ENCODE peak calls at places on chromosome 22, in seven cellular contexts. H is Right ventricle myocardium superior; W is stimulated activated naive CD8-positive, alpha-beta T cell treated with anti-CD3 and anti-CD28 coated beads, Interleukin-15, amount 100 ng/mL, for 72 hours; Z is T-cell; V is natural killer cell; Y is GM12878; O is left lung. D is an unnamed sample.

GRCh38 chr22:36368359-36368983 is 19.3 kb downstream of the MYH9 start:
- ATAC-seq in H (peak), W (no peak), Z (no peak), V (no peak), Y (no peak), O (peak), D (no peak)

GRCh38 chr22:42256930-42257329 is 13.5 kb downstream of the TCF20 start:
- ATAC-seq in H (no peak), W (no peak), Z (peak), V (peak), Y (no peak), O (no peak), D (no peak)

GRCh38 chr22:25137577-25138525 is 61.8 kb upstream of the CRYBB3 start:
- ATAC-seq in H (no peak), W (no peak), Z (no peak), V (no peak), Y (no peak), O (peak), D (no peak)

GRCh38 chr22:27984001-27984695 is 65.1 kb upstream of the PITPNB start:
- ATAC-seq in H (no peak), W (no peak), Z (no peak), V (no peak), Y (no peak), O (no peak), D (no peak)

GRCh38 chr22:24952837-24953293 is 349 bp downstream of the KIAA1671 start:
- ATAC-seq in H (peak), W (no peak), Z (no peak), V (no peak), Y (no peak), O (peak), D (no peak)

GRCh38 chr22:47163876-47164513 is 401.5 kb downstream of the TBC1D22A start:
- ATAC-seq in H (no peak), W (no peak), Z (no peak), V (no peak), Y (no peak), O (no peak), D (no peak)

GRCh38 chr22:47107431-47107830 is 345.0 kb downstream of the TBC1D22A start:
- ATAC-seq in H (no peak), W (no peak), Z (no peak), V (no peak), Y (no peak), O (peak), D (no peak)

GRCh38 chr22:21044931-21045584 is 688 bp upstream of the LRRC74B start:
- ATAC-seq in H (peak), W (peak), Z (peak), V (peak), Y (peak), O (peak), D (peak)

GRCh38 chr22:50157976-50158375 is 12.6 kb upstream of the PANX2 start:
- ATAC-seq in H (no peak), W (no peak), Z (no peak), V (no peak), Y (no peak), O (peak), D (no peak)

GRCh38 chr22:37178350-37179125 is 9.5 kb downstream of the C1QTNF6 start:
- ATAC-seq in H (peak), W (no peak), Z (no peak), V (no peak), Y (no peak), O (no peak), D (no peak)

GRCh38 chr22:25823276-25823675 is 81.3 kb downstream of the MYO18B start:
- ATAC-seq in H (no peak), W (no peak), Z (no peak), V (no peak), Y (no peak), O (no peak), D (no peak)

GRCh38 chr22:35411112-35411511 is 11.2 kb downstream of the MCM5 start:
- ATAC-seq in H (peak), W (no peak), Z (no peak), V (no peak), Y (peak), O (peak), D (peak)

GRCh38 chr22:50545522-50546325 is at the start of gene KLHDC7B:
- ATAC-seq in H (no peak), W (peak), Z (no peak), V (no peak), Y (no peak), O (no peak), D (no peak)

GRCh38 chr22:21009638-21010425 is 5.1 kb upstream of the P2RX6 start:
- ATAC-seq in H (no peak), W (no peak), Z (no peak), V (no peak), Y (peak), O (peak), D (no peak)

GRCh38 chr22:39241632-39242388 is 3.0 kb downstream of the PDGFB start:
- ATAC-seq in H (no peak), W (no peak), Z (peak), V (peak), Y (no peak), O (no peak), D (no peak)

GRCh38 chr22:47190957-47191323 is 428.5 kb downstream of the TBC1D22A start:
- ATAC-seq in H (no peak), W (no peak), Z (no peak), V (no peak), Y (no peak), O (no peak), D (no peak)

GRCh38 chr22:35883028-35883620 is 145.5 kb downstream of the RBFOX2 start:
- ATAC-seq in H (peak), W (no peak), Z (peak), V (no peak), Y (no peak), O (peak), D (no peak)

GRCh38 chr22:22406445-22406844 is 102.1 kb downstream of the ZNF280B start:
- ATAC-seq in H (no peak), W (no peak), Z (no peak), V (no peak), Y (no peak), O (no peak), D (no peak)

GRCh38 chr22:17795661-17796548 is 21.6 kb upstream of the BID start:
- ATAC-seq in H (no peak), W (no peak), Z (no peak), V (no peak), Y (peak), O (no peak), D (peak)